ENCODE peak calls at places on chromosomes 3 and 15, in ten cellular contexts. E is GM23338, D is transverse colon, N is spleen, Z is suprapubic skin, B is stomach, T is HepG2, O is K562, Q is breast epithelium, R is H1. A is an unnamed sample. For H3K4me1, the result is how much of the 10 kb centered on the place peaks cover.

GRCh38 chr3:196666001-196666867 is 26.7 kb downstream of the NRROS start:
- DNase-seq in E (peak), D (no peak), N (no peak), Z (no peak), B (no peak), T (peak), O (no peak), Q (peak), R (peak), A (no peak)

GRCh38 chr3:131033480-131034080 is 6.9 kb downstream of the NEK11 start:
- DNase-seq in E (peak), D (no peak), N (no peak), Z (no peak), B (no peak), T (peak), O (peak), Q (no peak), R (no peak), A (no peak)

GRCh38 chr15:27790270-27790669 is 308.8 kb downstream of the OCA2 start:
- DNase-seq in E (no peak), D (no peak), N (no peak), Z (no peak), B (no peak), T (no peak), O (no peak), Q (no peak), R (no peak), A (no peak)

GRCh38 chr15:97459771-97460170 is 500.7 kb upstream of the ARRDC4 start:
- DNase-seq in E (no peak), D (no peak), N (no peak), Z (no peak), B (no peak), T (no peak), O (no peak), Q (no peak), R (no peak), A (no peak)

GRCh38 chr3:107574650-107575049 is 51.9 kb downstream of the BBX start:
- DNase-seq in E (peak), D (no peak), N (no peak), Z (no peak), B (no peak), T (peak), O (peak), Q (no peak), R (no peak), A (no peak)

GRCh38 chr3:148631124-148631903 is 66.4 kb upstream of the AGTR1 start:
- DNase-seq in E (peak), D (no peak), N (no peak), Z (no peak), B (no peak), T (peak), O (no peak), Q (no peak), R (no peak), A (no peak)

GRCh38 chr15:56886450-56886856 is 32.0 kb upstream of the TCF12 start:
- DNase-seq in E (peak), D (no peak), N (no peak), Z (no peak), B (no peak), T (peak), O (peak), Q (no peak), R (no peak), A (no peak)

GRCh38 chr3:56775356-56775914 is 26.3 kb downstream of the ARHGEF3 start:
- DNase-seq in E (no peak), D (no peak), N (no peak), Z (no peak), B (no peak), T (no peak), O (no peak), Q (no peak), R (no peak), A (no peak)

GRCh38 chr15:63860161-63860954 is 26.6 kb upstream of the HERC1 start:
- DNase-seq in E (no peak), D (peak), N (peak), Z (no peak), B (no peak), T (no peak), O (peak), Q (no peak), R (no peak), A (no peak)

GRCh38 chr15:76588811-76589747 is 252.5 kb downstream of the ISL2 start:
- DNase-seq in E (peak), D (peak), N (no peak), Z (no peak), B (no peak), T (no peak), O (no peak), Q (no peak), R (no peak), A (no peak)

GRCh38 chr15:40847225-40847961 is 3.5 kb downstream of the SPINT1 start:
- DNase-seq in E (peak), D (peak), N (peak), Z (no peak), B (peak), T (peak), O (peak), Q (peak), R (no peak), A (no peak)

GRCh38 chr3:114380233-114380645 is 86.4 kb downstream of the TIGIT start:
- DNase-seq in E (no peak), D (peak), N (no peak), Z (peak), B (peak), T (no peak), O (no peak), Q (peak), R (no peak), A (peak)

GRCh38 chr15:91942676-91943417 is 89.3 kb downstream of the SLCO3A1 start:
- DNase-seq in E (no peak), D (peak), N (no peak), Z (peak), B (peak), T (peak), O (no peak), Q (peak), R (no peak), A (peak)

GRCh38 chr3:18008706-18009363 is 266.4 kb upstream of the TBC1D5 start:
- DNase-seq in E (no peak), D (no peak), N (no peak), Z (no peak), B (no peak), T (no peak), O (no peak), Q (no peak), R (no peak), A (no peak)

GRCh38 chr3:51637144-51637940 is 33.7 kb upstream of the TEX264 start:
- DNase-seq in E (no peak), D (no peak), N (no peak), Z (no peak), B (no peak), T (no peak), O (no peak), Q (no peak), R (no peak), A (no peak)

GRCh38 chr15:36755341-36755740 is 175.9 kb downstream of the CDIN1 start:
- DNase-seq in E (no peak), D (no peak), N (no peak), Z (no peak), B (no peak), T (no peak), O (no peak), Q (no peak), R (no peak), A (no peak)

GRCh38 chr3:3631114-3631513 is 168.1 kb upstream of the LRRN1 start:
- DNase-seq in E (no peak), D (no peak), N (no peak), Z (no peak), B (no peak), T (no peak), O (no peak), Q (no peak), R (no peak), A (no peak)

GRCh38 chr3:156378871-156379270 is 176.0 kb downstream of the SSR3 start:
- DNase-seq in E (no peak), D (no peak), N (no peak), Z (no peak), B (no peak), T (no peak), O (no peak), Q (no peak), R (no peak), A (no peak)

GRCh38 chr3:62672270-62672987 is 202.8 kb downstream of the CADPS start:
- DNase-seq in E (no peak), D (no peak), N (no peak), Z (no peak), B (no peak), T (peak), O (no peak), Q (no peak), R (no peak), A (no peak)

GRCh38 chr15:71476823-71477222 is 333.5 kb upstream of the NR2E3 start:
- DNase-seq in E (no peak), D (no peak), N (no peak), Z (no peak), B (no peak), T (no peak), O (no peak), Q (no peak), R (no peak), A (no peak)

GRCh38 chr3:157499342-157499963 is 3.8 kb downstream of the VEPH1 start:
- DNase-seq in E (peak), D (peak), N (peak), Z (no peak), B (peak), T (peak), O (no peak), Q (peak), R (peak), A (peak)

GRCh38 chr3:157495846-157496245 is 7.4 kb downstream of the VEPH1 start:
- DNase-seq in E (no peak), D (no peak), N (no peak), Z (no peak), B (no peak), T (no peak), O (no peak), Q (no peak), R (no peak), A (no peak)

GRCh38 chr3:157501863-157502262 is 1.4 kb downstream of the VEPH1 start:
- DNase-seq in E (peak), D (no peak), N (no peak), Z (no peak), B (no peak), T (no peak), O (no peak), Q (no peak), R (no peak), A (no peak)

GRCh38 chr3:157500232-157500631 is 3.0 kb downstream of the VEPH1 start:
- DNase-seq in E (no peak), D (peak), N (no peak), Z (no peak), B (no peak), T (no peak), O (peak), Q (no peak), R (no peak), A (no peak)

DNA sequence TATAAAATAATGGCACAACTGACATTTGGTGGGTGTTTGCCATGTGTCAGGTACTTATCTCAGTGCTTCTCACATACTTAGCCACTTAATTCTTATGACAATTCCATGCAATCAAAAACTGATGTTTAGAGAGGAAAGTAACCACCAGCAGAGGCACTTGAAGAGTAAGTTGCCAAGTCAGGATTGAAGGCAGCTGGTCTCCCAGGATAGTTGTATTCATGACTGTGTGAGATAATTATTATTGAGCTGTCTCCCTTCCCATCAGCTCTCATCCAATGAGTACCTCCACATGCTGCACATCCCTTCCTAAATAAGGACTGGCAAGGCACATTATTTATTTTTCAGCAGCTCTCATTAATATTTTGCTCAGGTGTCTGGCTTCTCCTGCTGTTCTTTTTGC is 4.8 kb downstream of the VEPH1 start:
- DNase-seq in E (no peak), D (no peak), N (no peak), Z (no peak), B (no peak), T (no peak), O (no peak), Q (no peak), R (no peak), A (no peak)
- H3K4me1 ChIP-seq in E (under half), D (under half), N (under half), Z (under half), B (under half), T (under half), O (under half), Q (under half), R (under half), A (under half)

GRCh38 chr3:187888658-187889057 is 143.4 kb upstream of the BCL6 start:
- DNase-seq in E (no peak), D (no peak), N (no peak), Z (no peak), B (no peak), T (no peak), O (no peak), Q (no peak), R (no peak), A (no peak)

GRCh38 chr3:187889106-187889505 is 143.8 kb upstream of the BCL6 start:
- DNase-seq in E (no peak), D (no peak), N (no peak), Z (no peak), B (no peak), T (no peak), O (no peak), Q (no peak), R (no peak), A (no peak)

GRCh38 chr3:187889601-187890404 is 144.5 kb upstream of the BCL6 start:
- DNase-seq in E (no peak), D (no peak), N (no peak), Z (no peak), B (no peak), T (peak), O (peak), Q (no peak), R (no peak), A (peak)
- TF ChIP-seq POLR2AphosphoS5 in E (no peak), D (no peak), N (no peak), Z (peak), B (no peak), T (no peak), O (no peak), Q (peak), R (no peak), A (no peak)

GRCh38 chr15:99582508-99582960 is 16.8 kb downstream of the MEF2A start:
- DNase-seq in E (no peak), D (no peak), N (no peak), Z (no peak), B (no peak), T (no peak), O (peak), Q (no peak), R (no peak), A (no peak)

GRCh38 chr15:99578809-99579208 is 13.0 kb downstream of the MEF2A start:
- DNase-seq in E (peak), D (no peak), N (no peak), Z (no peak), B (no peak), T (no peak), O (peak), Q (no peak), R (no peak), A (no peak)

GRCh38 chr15:99584081-99584600 is 18.4 kb downstream of the MEF2A start:
- DNase-seq in E (no peak), D (no peak), N (no peak), Z (no peak), B (no peak), T (no peak), O (no peak), Q (no peak), R (no peak), A (no peak)

GRCh38 chr15:99574502-99574901 is 8.7 kb downstream of the MEF2A start:
- DNase-seq in E (no peak), D (no peak), N (no peak), Z (no peak), B (no peak), T (no peak), O (peak), Q (no peak), R (no peak), A (no peak)

DNA sequence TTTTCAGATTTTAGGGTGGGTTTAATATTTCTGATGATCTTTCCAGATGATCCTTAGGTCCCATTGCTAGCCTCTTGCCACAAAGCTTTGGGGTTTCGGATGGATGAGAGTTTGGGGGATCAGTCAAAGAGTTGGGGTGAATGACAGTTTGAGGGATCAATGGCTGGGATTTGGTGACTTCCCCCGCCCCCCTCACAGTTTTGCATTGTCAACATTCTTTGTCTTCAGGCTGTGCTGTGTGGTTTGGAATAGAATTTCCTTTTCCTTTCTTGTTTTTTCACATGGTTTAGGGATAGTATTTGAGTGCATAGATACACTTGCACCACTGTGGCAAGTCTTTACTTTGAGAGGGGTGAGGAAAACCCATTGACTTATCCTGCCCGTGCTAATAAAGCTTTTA is 14.3 kb downstream of the MEF2A start:
- DNase-seq in E (peak), D (no peak), N (no peak), Z (no peak), B (no peak), T (no peak), O (no peak), Q (no peak), R (no peak), A (no peak)
- H3K4me1 ChIP-seq in E (half or more), D (under half), N (under half), Z (half or more), B (under half), T (under half), O (under half), Q (under half), R (under half), A (under half)

DNA sequence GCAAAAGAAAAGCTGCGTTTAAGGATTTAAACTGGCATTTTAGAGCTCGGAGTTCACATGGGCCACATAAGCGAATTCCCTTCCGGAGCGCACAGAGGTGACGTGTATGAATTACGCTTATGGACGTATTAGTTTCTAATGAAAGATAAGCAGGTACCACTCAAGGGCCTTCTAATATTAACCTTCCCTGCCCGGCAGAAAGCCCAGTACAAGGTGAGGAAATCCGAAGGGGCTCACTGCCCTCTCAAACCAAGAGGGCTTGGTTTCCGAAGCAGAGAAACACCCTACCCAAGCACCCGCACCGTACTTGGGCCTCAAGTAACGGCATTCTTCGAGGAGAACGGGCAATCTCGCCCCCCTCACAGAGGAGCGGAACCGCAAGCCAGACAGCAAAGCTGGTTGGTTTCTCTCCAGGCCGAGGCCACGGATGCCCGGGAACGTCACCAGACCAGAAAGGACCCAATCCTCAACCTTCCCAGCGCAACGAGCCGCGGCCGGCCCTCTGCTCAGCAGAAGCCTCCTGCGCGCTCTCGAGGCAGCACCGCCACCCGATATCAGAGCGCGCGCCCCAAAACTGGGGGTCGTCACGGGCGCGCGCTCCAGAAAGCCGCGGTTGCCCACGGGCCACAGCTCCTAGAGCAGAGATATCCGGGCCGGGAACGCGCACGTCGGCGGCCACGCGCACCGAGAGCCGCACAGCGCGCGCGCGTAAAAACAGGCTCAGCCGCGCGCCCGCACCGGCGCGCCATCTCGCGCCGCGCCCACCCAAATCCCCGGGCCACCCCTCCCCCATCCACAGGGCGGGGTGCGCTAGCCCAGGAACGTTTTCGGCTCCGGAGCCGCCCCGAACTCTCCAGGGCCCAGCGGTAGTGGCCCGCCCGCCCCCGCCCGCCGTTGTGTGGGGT is 671 bp downstream of the QRICH1 start:
- DNase-seq in E (peak), D (peak), N (peak), Z (peak), B (peak), T (peak), O (peak), Q (peak), R (peak), A (peak)
- TF ChIP-seq POLR2AphosphoS5 in E (no peak), D (no peak), N (peak), Z (no peak), B (no peak), T (peak), O (no peak), Q (no peak), R (no peak), A (peak)

GRCh38 chr3:98890181-98890882 is 11.2 kb downstream of the DCBLD2 start:
- DNase-seq in E (no peak), D (no peak), N (no peak), Z (no peak), B (no peak), T (no peak), O (peak), Q (no peak), R (no peak), A (no peak)
- H3K4me1 ChIP-seq in E (half or more), D (under half), N (under half), Z (under half), B (under half), T (half or more), O (under half), Q (under half), R (under half), A (under half)

GRCh38 chr15:55834331-55834730 is 91.4 kb upstream of the PRTG start:
- DNase-seq in E (no peak), D (no peak), N (no peak), Z (no peak), B (no peak), T (no peak), O (no peak), Q (no peak), R (no peak), A (no peak)
- TF ChIP-seq POLR2AphosphoS5 in E (no peak), D (no peak), N (no peak), Z (no peak), B (no peak), T (no peak), O (no peak), Q (no peak), R (no peak), A (no peak)

GRCh38 chr3:29694783-29695182 is 413.9 kb downstream of the RBMS3 start:
- DNase-seq in E (peak), D (no peak), N (no peak), Z (no peak), B (no peak), T (peak), O (no peak), Q (no peak), R (no peak), A (no peak)
- H3K4me1 ChIP-seq in E (under half), D (under half), N (under half), Z (under half), B (under half), T (under half), O (under half), Q (under half), R (under half), A (under half)

A was measured in upper lobe of left lung.